ENCODE peak calls at places on chromosomes 11 and 22, in four cellular contexts. Y is amygdala, B is MV-4-11, U is NCI-H510A treated with DMSO at 0.1 percent for 48 hours. O is an unnamed sample.

GRCh38 chr11:103631841-103632240 is 404.6 kb upstream of the DDI1 start:
- DNase-seq in U (no peak), Y (no peak), B (peak; percentile 11), O (no peak)

GRCh38 chr11:48116843-48117242 is 99.8 kb upstream of the OR4B1 start:
- DNase-seq in U (no peak), Y (no peak), B (no peak), O (peak; percentile 37)

GRCh38 chr11:16902979-16903378 is 111.2 kb downstream of the PLEKHA7 start:
- DNase-seq in Y (no peak), U (no peak), B (no peak), O (no peak)

GRCh38 chr11:124633355-124633754 is 10.7 kb downstream of the TBRG1 start:
- DNase-seq in B (no peak), Y (no peak), U (no peak), O (no peak)

GRCh38 chr11:67242548-67242947 is 23.7 kb upstream of the GRK2 start:
- DNase-seq in U (no peak), B (no peak), Y (no peak), O (no peak)

GRCh38 chr11:126919147-126919823 is 81.3 kb downstream of the KIRREL3 start:
- DNase-seq in Y (no peak), B (peak; percentile 79), U (no peak), O (no peak)

GRCh38 chr11:126383301-126384052 is 28.0 kb downstream of the ST3GAL4 start:
- DNase-seq in B (no peak), Y (no peak), U (no peak), O (no peak)

GRCh38 chr22:38017272-38017920 is 33.0 kb upstream of the SOX10 start:
- DNase-seq in B (peak; percentile 30), U (no peak), Y (peak; percentile 48), O (no peak)

GRCh38 chr11:107017433-107018227 is 646 bp downstream of the GUCY1A2 start:
- DNase-seq in U (peak; percentile 55), B (peak; percentile 6), Y (peak; percentile 44), O (peak; percentile 86)

GRCh38 chr11:121369366-121369765 is 76.8 kb downstream of the SC5D start:
- DNase-seq in Y (no peak), U (no peak), B (no peak), O (no peak)

GRCh38 chr11:70674605-70675004 is 276.3 kb downstream of the CTTN start:
- DNase-seq in B (no peak), U (no peak), Y (no peak), O (no peak)

GRCh38 chr11:8315463-8315862 is 51.8 kb upstream of the LMO1 start:
- DNase-seq in B (no peak), U (peak; percentile 39), Y (no peak), O (no peak)

GRCh38 chr22:19822301-19823117 is 32.2 kb downstream of the GNB1L start:
- DNase-seq in Y (no peak), B (no peak), U (no peak), O (no peak)

GRCh38 chr22:28885939-28886338 is 2.6 kb downstream of the ZNRF3 start:
- DNase-seq in B (no peak), Y (no peak), U (no peak), O (no peak)

O was measured in neural progenitor cell.